ENCODE peak calls at places on chromosome 9, in ten cellular contexts. One of them, this sample, is unnamed.

GRCh38 chr9:89428901-89429890 is 68.7 kb downstream of the SEMA4D start:
- DNase-seq in uterus: no peak
- DNase-seq in A549: peak; percentile 13
- DNase-seq in astrocyte: no peak
- DNase-seq in adrenal gland: no peak
- DNase-seq in SK-N-SH: no peak
- DNase-seq in K562: peak; percentile 51
- DNase-seq in heart right ventricle: no peak
- DNase-seq in kidney: peak; percentile 62
- DNase-seq in cardiac muscle cell: peak; percentile 38
- DNase-seq in this sample: peak; percentile 40

GRCh38 chr9:23829580-23830458 is 3.8 kb upstream of the ELAVL2 start:
- DNase-seq in uterus: no peak
- DNase-seq in A549: no peak
- DNase-seq in astrocyte: no peak
- DNase-seq in adrenal gland: no peak
- DNase-seq in SK-N-SH: no peak
- DNase-seq in K562: no peak
- DNase-seq in heart right ventricle: no peak
- DNase-seq in kidney: no peak
- DNase-seq in cardiac muscle cell: peak; percentile 77
- DNase-seq in this sample: no peak

GRCh38 chr9:129160712-129161533 is 17.1 kb downstream of the IER5L start:
- DNase-seq in uterus: no peak
- DNase-seq in A549: peak; percentile 37
- DNase-seq in astrocyte: peak; percentile 68
- DNase-seq in adrenal gland: no peak
- DNase-seq in SK-N-SH: no peak
- DNase-seq in K562: no peak
- DNase-seq in heart right ventricle: no peak
- DNase-seq in kidney: no peak
- DNase-seq in cardiac muscle cell: no peak
- DNase-seq in this sample: no peak

GRCh38 chr9:116208417-116209232 is 55.0 kb downstream of the PAPPA start:
- DNase-seq in uterus: no peak
- DNase-seq in A549: peak; percentile 54
- DNase-seq in astrocyte: no peak
- DNase-seq in adrenal gland: no peak
- DNase-seq in SK-N-SH: no peak
- DNase-seq in K562: no peak
- DNase-seq in heart right ventricle: no peak
- DNase-seq in kidney: no peak
- DNase-seq in cardiac muscle cell: no peak
- DNase-seq in this sample: no peak

GRCh38 chr9:132935021-132935420 is 9.4 kb downstream of the TSC1 start:
- DNase-seq in uterus: no peak
- DNase-seq in A549: no peak
- DNase-seq in astrocyte: no peak
- DNase-seq in adrenal gland: no peak
- DNase-seq in SK-N-SH: no peak
- DNase-seq in K562: no peak
- DNase-seq in heart right ventricle: no peak
- DNase-seq in kidney: no peak
- DNase-seq in cardiac muscle cell: no peak
- DNase-seq in this sample: no peak

GRCh38 chr9:94630833-94631232 is 8.5 kb downstream of the FBP1 start:
- DNase-seq in uterus: no peak
- DNase-seq in A549: no peak
- DNase-seq in astrocyte: no peak
- DNase-seq in adrenal gland: no peak
- DNase-seq in SK-N-SH: no peak
- DNase-seq in K562: no peak
- DNase-seq in heart right ventricle: no peak
- DNase-seq in kidney: no peak
- DNase-seq in cardiac muscle cell: no peak
- DNase-seq in this sample: no peak

GRCh38 chr9:108842610-108843295 is 13.0 kb downstream of the ACTL7B start:
- DNase-seq in uterus: no peak
- DNase-seq in A549: no peak
- DNase-seq in astrocyte: no peak
- DNase-seq in adrenal gland: no peak
- DNase-seq in SK-N-SH: no peak
- DNase-seq in K562: no peak
- DNase-seq in heart right ventricle: no peak
- DNase-seq in kidney: no peak
- DNase-seq in cardiac muscle cell: no peak
- DNase-seq in this sample: no peak

GRCh38 chr9:75455444-75455921 is 367.2 kb downstream of the OSTF1 start:
- DNase-seq in uterus: no peak
- DNase-seq in A549: no peak
- DNase-seq in astrocyte: peak; percentile 5
- DNase-seq in adrenal gland: peak; percentile 13
- DNase-seq in SK-N-SH: no peak
- DNase-seq in K562: no peak
- DNase-seq in heart right ventricle: no peak
- DNase-seq in kidney: no peak
- DNase-seq in cardiac muscle cell: no peak
- DNase-seq in this sample: no peak

GRCh38 chr9:6689893-6690634 is 44.5 kb upstream of the GLDC start:
- DNase-seq in uterus: no peak
- DNase-seq in A549: no peak
- DNase-seq in astrocyte: no peak
- DNase-seq in adrenal gland: no peak
- DNase-seq in SK-N-SH: no peak
- DNase-seq in K562: no peak
- DNase-seq in heart right ventricle: no peak
- DNase-seq in kidney: no peak
- DNase-seq in cardiac muscle cell: no peak
- DNase-seq in this sample: no peak

GRCh38 chr9:40911647-40912046 is 216.8 kb downstream of the FOXD4L6 start:
- DNase-seq in uterus: no peak
- DNase-seq in A549: no peak
- DNase-seq in astrocyte: no peak
- DNase-seq in adrenal gland: no peak
- DNase-seq in SK-N-SH: no peak
- DNase-seq in K562: no peak
- DNase-seq in heart right ventricle: no peak
- DNase-seq in kidney: no peak
- DNase-seq in cardiac muscle cell: no peak
- DNase-seq in this sample: no peak

GRCh38 chr9:40907657-40908624 is 220.5 kb downstream of the FOXD4L6 start:
- DNase-seq in uterus: no peak
- DNase-seq in A549: no peak
- DNase-seq in astrocyte: no peak
- DNase-seq in adrenal gland: no peak
- DNase-seq in SK-N-SH: no peak
- DNase-seq in K562: no peak
- DNase-seq in heart right ventricle: no peak
- DNase-seq in kidney: no peak
- DNase-seq in cardiac muscle cell: no peak
- DNase-seq in this sample: no peak

GRCh38 chr9:40913928-40914673 is 214.4 kb downstream of the FOXD4L6 start:
- DNase-seq in uterus: no peak
- DNase-seq in A549: no peak
- DNase-seq in astrocyte: no peak
- DNase-seq in adrenal gland: no peak
- DNase-seq in SK-N-SH: no peak
- DNase-seq in K562: no peak
- DNase-seq in heart right ventricle: no peak
- DNase-seq in kidney: no peak
- DNase-seq in cardiac muscle cell: no peak
- DNase-seq in this sample: no peak

GRCh38 chr9:40913096-40913719 is 215.3 kb downstream of the FOXD4L6 start:
- DNase-seq in uterus: no peak
- DNase-seq in A549: no peak
- DNase-seq in astrocyte: no peak
- DNase-seq in adrenal gland: no peak
- DNase-seq in SK-N-SH: no peak
- DNase-seq in K562: no peak
- DNase-seq in heart right ventricle: no peak
- DNase-seq in kidney: no peak
- DNase-seq in cardiac muscle cell: no peak
- DNase-seq in this sample: no peak

GRCh38 chr9:40909821-40910220 is 218.7 kb downstream of the FOXD4L6 start:
- DNase-seq in uterus: no peak
- DNase-seq in A549: no peak
- DNase-seq in astrocyte: no peak
- DNase-seq in adrenal gland: no peak
- DNase-seq in SK-N-SH: no peak
- DNase-seq in K562: no peak
- DNase-seq in heart right ventricle: no peak
- DNase-seq in kidney: no peak
- DNase-seq in cardiac muscle cell: no peak
- DNase-seq in this sample: no peak
- H3K9me3 ChIP-seq in uterus: peaks cover 93% of the 10 kb centered on the region
- H3K9me3 ChIP-seq in A549: peaks cover 94% of the 10 kb centered on the region
- H3K9me3 ChIP-seq in astrocyte: peaks cover 68% of the 10 kb centered on the region
- H3K9me3 ChIP-seq in adrenal gland: peaks cover 76% of the 10 kb centered on the region
- H3K9me3 ChIP-seq in SK-N-SH: no peaks in the 10 kb centered on the region
- H3K9me3 ChIP-seq in K562: peaks cover 1% of the 10 kb centered on the region
- H3K9me3 ChIP-seq in heart right ventricle: peaks cover 9% of the 10 kb centered on the region
- H3K9me3 ChIP-seq in kidney: peaks cover 76% of the 10 kb centered on the region
- H3K9me3 ChIP-seq in cardiac muscle cell: peaks cover 40% of the 10 kb centered on the region
- H3K9me3 ChIP-seq in this sample: peaks cover 60% of the 10 kb centered on the region

DNA sequence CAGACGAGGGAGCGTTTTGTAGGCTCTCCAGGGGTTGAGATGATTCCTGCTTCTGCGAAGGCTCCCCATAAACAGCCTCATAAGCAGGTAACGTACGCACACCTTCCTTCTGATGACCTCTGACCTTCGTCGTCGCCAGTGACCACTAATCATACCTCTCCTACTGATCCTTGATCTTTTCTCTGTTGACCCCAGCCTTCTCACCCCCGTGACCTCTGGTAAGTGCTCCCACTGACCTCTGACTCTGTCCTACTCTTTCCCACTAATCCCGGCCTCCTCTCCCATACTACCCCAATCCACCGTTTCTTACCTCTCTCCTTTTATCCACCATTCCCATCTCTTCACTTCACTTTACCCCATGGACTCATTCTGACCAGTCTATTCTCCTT is 356 bp downstream of the DNAI1 start:
- DNase-seq in uterus: no peak
- DNase-seq in A549: no peak
- DNase-seq in astrocyte: no peak
- DNase-seq in adrenal gland: no peak
- DNase-seq in SK-N-SH: no peak
- DNase-seq in K562: no peak
- DNase-seq in heart right ventricle: no peak
- DNase-seq in kidney: no peak
- DNase-seq in cardiac muscle cell: no peak
- DNase-seq in this sample: no peak
- H3K9me3 ChIP-seq in uterus: no peaks in the 10 kb centered on the region
- H3K9me3 ChIP-seq in A549: no peaks in the 10 kb centered on the region
- H3K9me3 ChIP-seq in astrocyte: no peaks in the 10 kb centered on the region
- H3K9me3 ChIP-seq in adrenal gland: no peaks in the 10 kb centered on the region
- H3K9me3 ChIP-seq in SK-N-SH: no peaks in the 10 kb centered on the region
- H3K9me3 ChIP-seq in K562: no peaks in the 10 kb centered on the region
- H3K9me3 ChIP-seq in heart right ventricle: no peaks in the 10 kb centered on the region
- H3K9me3 ChIP-seq in kidney: no peaks in the 10 kb centered on the region
- H3K9me3 ChIP-seq in cardiac muscle cell: no peaks in the 10 kb centered on the region
- H3K9me3 ChIP-seq in this sample: no peaks in the 10 kb centered on the region

GRCh38 chr9:111559000-111559610 is 34.1 kb downstream of the ZNF483 start:
- DNase-seq in uterus: no peak
- DNase-seq in A549: peak; percentile 53
- DNase-seq in astrocyte: peak; percentile 64
- DNase-seq in adrenal gland: no peak
- DNase-seq in SK-N-SH: no peak
- DNase-seq in K562: no peak
- DNase-seq in heart right ventricle: no peak
- DNase-seq in kidney: no peak
- DNase-seq in cardiac muscle cell: no peak
- DNase-seq in this sample: no peak
- H3K9me3 ChIP-seq in uterus: peaks cover 8% of the 10 kb centered on the region
- H3K9me3 ChIP-seq in A549: peaks cover 37% of the 10 kb centered on the region
- H3K9me3 ChIP-seq in astrocyte: no peaks in the 10 kb centered on the region
- H3K9me3 ChIP-seq in adrenal gland: peaks cover 13% of the 10 kb centered on the region
- H3K9me3 ChIP-seq in SK-N-SH: no peaks in the 10 kb centered on the region
- H3K9me3 ChIP-seq in K562: no peaks in the 10 kb centered on the region
- H3K9me3 ChIP-seq in heart right ventricle: no peaks in the 10 kb centered on the region
- H3K9me3 ChIP-seq in kidney: no peaks in the 10 kb centered on the region
- H3K9me3 ChIP-seq in cardiac muscle cell: no peaks in the 10 kb centered on the region
- H3K9me3 ChIP-seq in this sample: no peaks in the 10 kb centered on the region

DNA sequence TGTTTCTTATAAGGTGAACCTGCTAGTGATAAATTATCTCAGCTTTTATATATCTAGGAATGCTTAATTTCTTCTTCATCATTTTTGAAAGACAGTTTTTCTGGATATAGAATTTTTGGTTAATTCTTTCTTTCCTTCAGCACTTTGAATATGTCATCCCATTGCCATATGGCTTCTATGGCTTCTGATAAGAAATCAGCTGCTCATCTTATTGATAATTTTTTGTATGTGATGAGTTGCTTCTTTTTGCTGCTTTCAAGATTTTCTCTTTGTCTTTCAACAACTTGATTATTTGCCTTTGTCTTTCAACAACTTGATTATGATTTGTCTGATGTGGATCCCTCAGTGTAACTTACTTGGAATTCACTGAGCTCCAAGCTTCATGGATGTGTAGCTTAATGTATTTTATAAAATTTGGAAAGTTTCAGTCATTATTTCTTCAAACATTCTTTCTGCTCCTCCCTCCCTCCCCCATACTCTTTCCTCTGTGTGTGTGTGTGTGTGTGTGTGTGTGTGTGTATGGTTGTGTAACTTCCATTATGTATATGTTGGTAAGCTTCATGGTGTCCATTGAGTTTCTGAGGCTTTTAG is 243.9 kb downstream of the TLE1 start:
- DNase-seq in uterus: no peak
- DNase-seq in A549: no peak
- DNase-seq in astrocyte: no peak
- DNase-seq in adrenal gland: no peak
- DNase-seq in SK-N-SH: no peak
- DNase-seq in K562: no peak
- DNase-seq in heart right ventricle: no peak
- DNase-seq in kidney: no peak
- DNase-seq in cardiac muscle cell: no peak
- DNase-seq in this sample: no peak
- H3K9me3 ChIP-seq in uterus: peaks cover 17% of the 10 kb centered on the region
- H3K9me3 ChIP-seq in A549: peaks cover 51% of the 10 kb centered on the region
- H3K9me3 ChIP-seq in astrocyte: no peaks in the 10 kb centered on the region
- H3K9me3 ChIP-seq in adrenal gland: no peaks in the 10 kb centered on the region
- H3K9me3 ChIP-seq in SK-N-SH: peaks cover 9% of the 10 kb centered on the region
- H3K9me3 ChIP-seq in K562: no peaks in the 10 kb centered on the region
- H3K9me3 ChIP-seq in heart right ventricle: no peaks in the 10 kb centered on the region
- H3K9me3 ChIP-seq in kidney: peaks cover 4% of the 10 kb centered on the region
- H3K9me3 ChIP-seq in cardiac muscle cell: no peaks in the 10 kb centered on the region
- H3K9me3 ChIP-seq in this sample: no peaks in the 10 kb centered on the region

DNA sequence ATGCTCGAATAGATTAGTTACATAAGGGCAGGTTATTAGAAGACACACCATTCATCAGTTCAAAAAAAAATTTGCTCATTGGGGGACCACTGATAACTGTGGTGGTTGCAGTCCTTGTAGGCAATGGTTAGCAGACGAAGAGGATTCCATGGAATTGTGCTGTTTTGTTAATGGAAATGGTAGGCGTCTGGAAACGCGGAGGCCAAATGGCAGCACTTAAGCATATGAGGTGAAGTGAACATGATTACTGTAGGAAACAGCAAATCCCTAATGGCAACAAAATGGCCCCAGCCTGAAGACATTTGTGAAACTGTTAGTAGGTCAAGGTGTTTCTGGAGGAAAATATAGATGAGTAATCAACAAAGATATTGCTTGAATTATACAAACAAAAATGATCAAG is 535.4 kb upstream of the PTPRD start:
- DNase-seq in uterus: no peak
- DNase-seq in A549: no peak
- DNase-seq in astrocyte: no peak
- DNase-seq in adrenal gland: no peak
- DNase-seq in SK-N-SH: no peak
- DNase-seq in K562: no peak
- DNase-seq in heart right ventricle: no peak
- DNase-seq in kidney: no peak
- DNase-seq in cardiac muscle cell: no peak
- DNase-seq in this sample: no peak
- H3K9me3 ChIP-seq in uterus: no peaks in the 10 kb centered on the region
- H3K9me3 ChIP-seq in A549: no peaks in the 10 kb centered on the region
- H3K9me3 ChIP-seq in astrocyte: no peaks in the 10 kb centered on the region
- H3K9me3 ChIP-seq in adrenal gland: no peaks in the 10 kb centered on the region
- H3K9me3 ChIP-seq in SK-N-SH: no peaks in the 10 kb centered on the region
- H3K9me3 ChIP-seq in K562: no peaks in the 10 kb centered on the region
- H3K9me3 ChIP-seq in heart right ventricle: no peaks in the 10 kb centered on the region
- H3K9me3 ChIP-seq in kidney: no peaks in the 10 kb centered on the region
- H3K9me3 ChIP-seq in cardiac muscle cell: no peaks in the 10 kb centered on the region
- H3K9me3 ChIP-seq in this sample: no peaks in the 10 kb centered on the region

This sample was measured in T-helper 17 cell.